ENCODE peak calls at places on chromosomes 12 and 14, in six cellular contexts. C is activated CD4-positive, alpha-beta T cell treated with anti-CD3 and anti-CD28 coated beads for 4 hours; T is germinal center; J is stimulated activated CD4-positive, alpha-beta T cell treated with anti-CD3 and anti-CD28 coated beads, Interleukin-2, amount 100 ng/mL, for 24 hours; R is CD4-positive, CD25-positive, alpha-beta regulatory T cell; P is non-pigmented ciliary epithelial cell. B is an unnamed sample.

GRCh38 chr14:58138719-58139482 is 13.1 kb downstream of the ARMH4 start:
- DNase-seq in C (no peak), T (no peak), J (no peak), R (no peak), P (no peak), B (no peak)

GRCh38 chr12:102918840-102919239 is 1.8 kb upstream of the PAH start:
- DNase-seq in C (no peak), T (no peak), J (no peak), R (no peak), P (no peak), B (no peak)

GRCh38 chr14:64584185-64584584 is 34.4 kb downstream of the PPP1R36 start:
- DNase-seq in C (no peak), T (no peak), J (no peak), R (no peak), P (no peak), B (no peak)

GRCh38 chr14:22630486-22630885 is 13.7 kb downstream of the OR6J1 start:
- DNase-seq in C (no peak), T (no peak), J (no peak), R (no peak), P (no peak), B (no peak)

GRCh38 chr14:31566456-31566855 is 5.3 kb downstream of the NUBPL start:
- DNase-seq in C (no peak), T (no peak), J (no peak), R (no peak), P (no peak), B (no peak)

GRCh38 chr12:15530361-15530760 is 208.1 kb downstream of the PTPRO start:
- DNase-seq in C (no peak), T (no peak), J (no peak), R (no peak), P (no peak), B (no peak)

GRCh38 chr12:53231859-53232640 is at the start of gene RARG:
- DNase-seq in C (peak), T (peak), J (peak), R (peak), P (no peak), B (peak)

GRCh38 chr14:70555890-70556289 is 21.1 kb upstream of the ADAM20 start:
- DNase-seq in C (no peak), T (no peak), J (no peak), R (no peak), P (no peak), B (no peak)

GRCh38 chr12:39383064-39383552 is 59.8 kb downstream of the KIF21A start:
- DNase-seq in C (no peak), T (no peak), J (no peak), R (no peak), P (no peak), B (no peak)

GRCh38 chr12:119857036-119857435 is 20.1 kb downstream of the CIT start:
- DNase-seq in C (no peak), T (no peak), J (no peak), R (no peak), P (no peak), B (no peak)

GRCh38 chr14:61152851-61153364 is 128.2 kb downstream of the TMEM30B start:
- DNase-seq in C (no peak), T (no peak), J (no peak), R (no peak), P (no peak), B (no peak)

GRCh38 chr14:77322951-77323350 is 2.1 kb downstream of the GSTZ1 start:
- DNase-seq in C (no peak), T (no peak), J (no peak), R (no peak), P (no peak), B (no peak)

GRCh38 chr14:95562892-95563685 is 28.2 kb downstream of the GLRX5 start:
- DNase-seq in C (no peak), T (no peak), J (no peak), R (no peak), P (no peak), B (no peak)

GRCh38 chr12:83089575-83089974 is 402.9 kb downstream of the TMTC2 start:
- DNase-seq in C (no peak), T (no peak), J (no peak), R (no peak), P (no peak), B (no peak)